ENCODE peak calls at places on chromosome 7, in eight cellular contexts. One of them, this sample, is unnamed. For H3K4me1, the result is how much of the 10 kb centered on the place peaks cover.

GRCh38 chr7:85186083-85186520 is 754 bp downstream of the SEMA3D start:
- DNase-seq in hepatocyte: peak
- DNase-seq in GM12878: no peak
- DNase-seq in tibial artery: peak
- DNase-seq in Panc1: no peak
- DNase-seq in fibroblast of lung: peak
- DNase-seq in endodermal cell: peak
- DNase-seq in cardiac muscle cell: peak
- DNase-seq in this sample: no peak

GRCh38 chr7:29609162-29610030 is 45.8 kb downstream of the PRR15 start:
- DNase-seq in hepatocyte: peak
- DNase-seq in GM12878: no peak
- DNase-seq in tibial artery: no peak
- DNase-seq in Panc1: no peak
- DNase-seq in fibroblast of lung: peak
- DNase-seq in endodermal cell: peak
- DNase-seq in cardiac muscle cell: peak
- DNase-seq in this sample: no peak

GRCh38 chr7:114988755-114989154 is 66.9 kb downstream of the MDFIC start:
- DNase-seq in hepatocyte: no peak
- DNase-seq in GM12878: no peak
- DNase-seq in tibial artery: no peak
- DNase-seq in Panc1: no peak
- DNase-seq in fibroblast of lung: peak
- DNase-seq in endodermal cell: no peak
- DNase-seq in cardiac muscle cell: peak
- DNase-seq in this sample: no peak

GRCh38 chr7:143384741-143385631 is 3.8 kb downstream of the ZYX start:
- DNase-seq in hepatocyte: no peak
- DNase-seq in GM12878: no peak
- DNase-seq in tibial artery: peak
- DNase-seq in Panc1: no peak
- DNase-seq in fibroblast of lung: no peak
- DNase-seq in endodermal cell: peak
- DNase-seq in cardiac muscle cell: peak
- DNase-seq in this sample: no peak

GRCh38 chr7:139121-139520 is 53.2 kb upstream of the FAM20C start:
- DNase-seq in hepatocyte: no peak
- DNase-seq in GM12878: no peak
- DNase-seq in tibial artery: peak
- DNase-seq in Panc1: no peak
- DNase-seq in fibroblast of lung: no peak
- DNase-seq in endodermal cell: peak
- DNase-seq in cardiac muscle cell: no peak
- DNase-seq in this sample: no peak

GRCh38 chr7:118104812-118105441 is 79.0 kb upstream of the LSM8 start:
- DNase-seq in hepatocyte: peak
- DNase-seq in GM12878: no peak
- DNase-seq in tibial artery: no peak
- DNase-seq in Panc1: no peak
- DNase-seq in fibroblast of lung: peak
- DNase-seq in endodermal cell: no peak
- DNase-seq in cardiac muscle cell: peak
- DNase-seq in this sample: no peak

GRCh38 chr7:1950623-1951523 is 280.8 kb downstream of the ELFN1 start:
- DNase-seq in hepatocyte: no peak
- DNase-seq in GM12878: no peak
- DNase-seq in tibial artery: no peak
- DNase-seq in Panc1: no peak
- DNase-seq in fibroblast of lung: peak
- DNase-seq in endodermal cell: no peak
- DNase-seq in cardiac muscle cell: peak
- DNase-seq in this sample: no peak

GRCh38 chr7:110868458-110868857 is 222.5 kb upstream of the LRRN3 start:
- DNase-seq in hepatocyte: no peak
- DNase-seq in GM12878: no peak
- DNase-seq in tibial artery: no peak
- DNase-seq in Panc1: no peak
- DNase-seq in fibroblast of lung: peak
- DNase-seq in endodermal cell: no peak
- DNase-seq in cardiac muscle cell: no peak
- DNase-seq in this sample: no peak

GRCh38 chr7:41930538-41931262 is 227.8 kb upstream of the INHBA start:
- DNase-seq in hepatocyte: no peak
- DNase-seq in GM12878: no peak
- DNase-seq in tibial artery: no peak
- DNase-seq in Panc1: no peak
- DNase-seq in fibroblast of lung: no peak
- DNase-seq in endodermal cell: no peak
- DNase-seq in cardiac muscle cell: peak
- DNase-seq in this sample: no peak

GRCh38 chr7:99109108-99110051 is 34.5 kb downstream of the SMURF1 start:
- DNase-seq in hepatocyte: no peak
- DNase-seq in GM12878: no peak
- DNase-seq in tibial artery: peak
- DNase-seq in Panc1: no peak
- DNase-seq in fibroblast of lung: peak
- DNase-seq in endodermal cell: no peak
- DNase-seq in cardiac muscle cell: no peak
- DNase-seq in this sample: no peak

GRCh38 chr7:138834583-138834982 is 36.6 kb upstream of the ATP6V0A4 start:
- DNase-seq in hepatocyte: no peak
- DNase-seq in GM12878: no peak
- DNase-seq in tibial artery: no peak
- DNase-seq in Panc1: no peak
- DNase-seq in fibroblast of lung: no peak
- DNase-seq in endodermal cell: no peak
- DNase-seq in cardiac muscle cell: no peak
- DNase-seq in this sample: no peak

GRCh38 chr7:126840869-126841268 is 411.9 kb downstream of the GRM8 start:
- DNase-seq in hepatocyte: no peak
- DNase-seq in GM12878: no peak
- DNase-seq in tibial artery: no peak
- DNase-seq in Panc1: no peak
- DNase-seq in fibroblast of lung: no peak
- DNase-seq in endodermal cell: no peak
- DNase-seq in cardiac muscle cell: no peak
- DNase-seq in this sample: no peak

GRCh38 chr7:44460325-44460724 is 30.1 kb downstream of the NUDCD3 start:
- DNase-seq in hepatocyte: no peak
- DNase-seq in GM12878: peak
- DNase-seq in tibial artery: no peak
- DNase-seq in Panc1: no peak
- DNase-seq in fibroblast of lung: no peak
- DNase-seq in endodermal cell: no peak
- DNase-seq in cardiac muscle cell: no peak
- DNase-seq in this sample: no peak

GRCh38 chr7:111829221-111829620 is 266.9 kb upstream of the IMMP2L start:
- DNase-seq in hepatocyte: no peak
- DNase-seq in GM12878: no peak
- DNase-seq in tibial artery: no peak
- DNase-seq in Panc1: no peak
- DNase-seq in fibroblast of lung: no peak
- DNase-seq in endodermal cell: no peak
- DNase-seq in cardiac muscle cell: no peak
- DNase-seq in this sample: no peak

GRCh38 chr7:90709501-90710465 is 113.7 kb downstream of the CDK14 start:
- DNase-seq in hepatocyte: peak
- DNase-seq in GM12878: no peak
- DNase-seq in tibial artery: no peak
- DNase-seq in Panc1: no peak
- DNase-seq in fibroblast of lung: peak
- DNase-seq in endodermal cell: peak
- DNase-seq in cardiac muscle cell: peak
- DNase-seq in this sample: no peak

GRCh38 chr7:36280840-36281812 is 108.5 kb upstream of the ANLN start:
- DNase-seq in hepatocyte: peak
- DNase-seq in GM12878: no peak
- DNase-seq in tibial artery: peak
- DNase-seq in Panc1: peak
- DNase-seq in fibroblast of lung: peak
- DNase-seq in endodermal cell: peak
- DNase-seq in cardiac muscle cell: peak
- DNase-seq in this sample: no peak

GRCh38 chr7:44367475-44368030 is 42.2 kb upstream of the CAMK2B start:
- DNase-seq in hepatocyte: no peak
- DNase-seq in GM12878: no peak
- DNase-seq in tibial artery: no peak
- DNase-seq in Panc1: no peak
- DNase-seq in fibroblast of lung: no peak
- DNase-seq in endodermal cell: peak
- DNase-seq in cardiac muscle cell: no peak
- DNase-seq in this sample: no peak

GRCh38 chr7:40839881-40840280 is 705.1 kb downstream of the SUGCT start:
- DNase-seq in hepatocyte: no peak
- DNase-seq in GM12878: no peak
- DNase-seq in tibial artery: no peak
- DNase-seq in Panc1: no peak
- DNase-seq in fibroblast of lung: no peak
- DNase-seq in endodermal cell: no peak
- DNase-seq in cardiac muscle cell: peak
- DNase-seq in this sample: no peak

GRCh38 chr7:2024227-2024918 is 208.4 kb downstream of the MAD1L1 start:
- DNase-seq in hepatocyte: no peak
- DNase-seq in GM12878: no peak
- DNase-seq in tibial artery: peak
- DNase-seq in Panc1: no peak
- DNase-seq in fibroblast of lung: no peak
- DNase-seq in endodermal cell: no peak
- DNase-seq in cardiac muscle cell: no peak
- DNase-seq in this sample: no peak

GRCh38 chr7:29282819-29283414 is 88.3 kb downstream of the CHN2 start:
- DNase-seq in hepatocyte: no peak
- DNase-seq in GM12878: no peak
- DNase-seq in tibial artery: no peak
- DNase-seq in Panc1: no peak
- DNase-seq in fibroblast of lung: no peak
- DNase-seq in endodermal cell: no peak
- DNase-seq in cardiac muscle cell: no peak
- DNase-seq in this sample: no peak

GRCh38 chr7:94222516-94222915 is 172.2 kb upstream of the COL1A2 start:
- DNase-seq in hepatocyte: no peak
- DNase-seq in GM12878: no peak
- DNase-seq in tibial artery: no peak
- DNase-seq in Panc1: no peak
- DNase-seq in fibroblast of lung: peak
- DNase-seq in endodermal cell: no peak
- DNase-seq in cardiac muscle cell: peak
- DNase-seq in this sample: no peak

GRCh38 chr7:84136336-84136735 is 58.3 kb downstream of the SEMA3A start:
- DNase-seq in hepatocyte: no peak
- DNase-seq in GM12878: no peak
- DNase-seq in tibial artery: no peak
- DNase-seq in Panc1: no peak
- DNase-seq in fibroblast of lung: no peak
- DNase-seq in endodermal cell: no peak
- DNase-seq in cardiac muscle cell: no peak
- DNase-seq in this sample: no peak

GRCh38 chr7:135670179-135670578 is 7.9 kb downstream of the STMP1 start:
- DNase-seq in hepatocyte: no peak
- DNase-seq in GM12878: no peak
- DNase-seq in tibial artery: no peak
- DNase-seq in Panc1: no peak
- DNase-seq in fibroblast of lung: peak
- DNase-seq in endodermal cell: no peak
- DNase-seq in cardiac muscle cell: peak
- DNase-seq in this sample: no peak

GRCh38 chr7:24290004-24290641 is 6.1 kb downstream of the NPY start:
- DNase-seq in hepatocyte: peak
- DNase-seq in GM12878: peak
- DNase-seq in tibial artery: no peak
- DNase-seq in Panc1: peak
- DNase-seq in fibroblast of lung: peak
- DNase-seq in endodermal cell: peak
- DNase-seq in cardiac muscle cell: peak
- DNase-seq in this sample: no peak

GRCh38 chr7:127582361-127582760 is 3.0 kb downstream of the GCC1 start:
- DNase-seq in hepatocyte: no peak
- DNase-seq in GM12878: no peak
- DNase-seq in tibial artery: no peak
- DNase-seq in Panc1: no peak
- DNase-seq in fibroblast of lung: peak
- DNase-seq in endodermal cell: no peak
- DNase-seq in cardiac muscle cell: peak
- DNase-seq in this sample: no peak

DNA sequence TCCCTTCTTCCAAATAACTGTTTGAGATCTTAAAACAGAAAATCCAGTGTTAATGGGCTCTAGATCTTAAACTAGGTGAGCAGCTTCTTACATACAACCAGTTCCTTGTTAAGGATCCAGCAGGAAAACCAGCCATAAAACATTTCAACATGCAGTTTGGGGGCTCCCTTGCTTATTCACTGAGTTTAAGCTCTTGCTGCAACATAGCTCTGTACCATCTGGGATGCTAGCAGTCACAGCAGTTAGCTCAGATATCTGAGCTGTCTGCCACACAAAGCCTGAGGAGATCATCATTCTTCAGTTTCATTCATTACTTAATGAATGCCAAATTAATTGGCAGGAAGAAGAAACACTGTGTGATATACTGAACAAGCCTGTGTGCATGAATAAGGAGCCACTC is 62.9 kb downstream of the PODXL start:
- DNase-seq in hepatocyte: no peak
- DNase-seq in GM12878: no peak
- DNase-seq in tibial artery: no peak
- DNase-seq in Panc1: no peak
- DNase-seq in fibroblast of lung: no peak
- DNase-seq in endodermal cell: no peak
- DNase-seq in cardiac muscle cell: no peak
- DNase-seq in this sample: no peak
- H3K27ac ChIP-seq in hepatocyte: no peak
- H3K27ac ChIP-seq in GM12878: no peak
- H3K27ac ChIP-seq in tibial artery: no peak
- H3K27ac ChIP-seq in Panc1: no peak
- H3K27ac ChIP-seq in fibroblast of lung: no peak
- H3K27ac ChIP-seq in endodermal cell: peak
- H3K27ac ChIP-seq in cardiac muscle cell: no peak
- H3K27ac ChIP-seq in this sample: no peak

GRCh38 chr7:16028651-16029050 is 342.2 kb upstream of the MEOX2 start:
- DNase-seq in hepatocyte: no peak
- DNase-seq in GM12878: no peak
- DNase-seq in tibial artery: no peak
- DNase-seq in Panc1: no peak
- DNase-seq in fibroblast of lung: peak
- DNase-seq in endodermal cell: no peak
- DNase-seq in cardiac muscle cell: peak
- DNase-seq in this sample: no peak
- H3K4me1 ChIP-seq in hepatocyte: under half
- H3K4me1 ChIP-seq in GM12878: under half
- H3K4me1 ChIP-seq in tibial artery: under half
- H3K4me1 ChIP-seq in Panc1: under half
- H3K4me1 ChIP-seq in fibroblast of lung: under half
- H3K4me1 ChIP-seq in endodermal cell: under half
- H3K4me1 ChIP-seq in cardiac muscle cell: under half
- H3K4me1 ChIP-seq in this sample: under half

GRCh38 chr7:34596887-34597286 is 61.1 kb upstream of the NPSR1 start:
- DNase-seq in hepatocyte: no peak
- DNase-seq in GM12878: no peak
- DNase-seq in tibial artery: no peak
- DNase-seq in Panc1: no peak
- DNase-seq in fibroblast of lung: no peak
- DNase-seq in endodermal cell: peak
- DNase-seq in cardiac muscle cell: peak
- DNase-seq in this sample: no peak
- TF ChIP-seq CTCF in hepatocyte: peak
- TF ChIP-seq CTCF in GM12878: peak
- TF ChIP-seq CTCF in tibial artery: no peak
- TF ChIP-seq CTCF in Panc1: peak
- TF ChIP-seq CTCF in fibroblast of lung: no peak
- TF ChIP-seq CTCF in endodermal cell: peak
- TF ChIP-seq CTCF in cardiac muscle cell: peak
- TF ChIP-seq CTCF in this sample: no peak

GRCh38 chr7:130366561-130366960 is 13.7 kb upstream of the CPA1 start:
- DNase-seq in hepatocyte: no peak
- DNase-seq in GM12878: no peak
- DNase-seq in tibial artery: peak
- DNase-seq in Panc1: no peak
- DNase-seq in fibroblast of lung: no peak
- DNase-seq in endodermal cell: no peak
- DNase-seq in cardiac muscle cell: no peak
- DNase-seq in this sample: no peak
- H3K27ac ChIP-seq in hepatocyte: peak
- H3K27ac ChIP-seq in GM12878: no peak
- H3K27ac ChIP-seq in tibial artery: no peak
- H3K27ac ChIP-seq in Panc1: no peak
- H3K27ac ChIP-seq in fibroblast of lung: peak
- H3K27ac ChIP-seq in endodermal cell: no peak
- H3K27ac ChIP-seq in cardiac muscle cell: no peak
- H3K27ac ChIP-seq in this sample: no peak